ENCODE peak calls at places on chromosomes 4 and X, in nine cellular contexts. C, U, W, S, N, Y, D, Z and H are unnamed samples.

GRCh38 chr4:3371038-3371437 is 70.7 kb upstream of the HGFAC start:
- DNase-seq in C (no peak), U (peak; percentile 7), W (peak; percentile 30), S (peak; percentile 52), N (no peak), Y (no peak), D (no peak), Z (no peak), H (no peak)

GRCh38 chr4:125398263-125398662 is 83.5 kb downstream of the FAT4 start:
- DNase-seq in C (no peak), U (no peak), W (no peak), S (no peak), N (no peak), Y (no peak), D (no peak), Z (no peak), H (no peak)

GRCh38 chrX:39983715-39984114 is 114.0 kb downstream of the BCOR start:
- DNase-seq in C (no peak), U (no peak), W (peak; percentile 36), S (no peak), N (no peak), Y (no peak), D (no peak), Z (no peak), H (peak; percentile 68)

GRCh38 chr4:86556791-86557415 is 37.2 kb upstream of the PTPN13 start:
- DNase-seq in C (no peak), U (no peak), W (peak; percentile 35), S (no peak), N (no peak), Y (no peak), D (no peak), Z (no peak), H (peak; percentile 39)

GRCh38 chrX:35439692-35440091 is 358.4 kb upstream of the MAGEB16 start:
- DNase-seq in C (no peak), U (no peak), W (no peak), S (no peak), N (no peak), Y (no peak), D (no peak), Z (no peak), H (peak; percentile 22)

GRCh38 chr4:76058888-76059426 is 15.6 kb upstream of the ART3 start:
- DNase-seq in C (no peak), U (no peak), W (no peak), S (no peak), N (no peak), Y (no peak), D (no peak), Z (no peak), H (peak; percentile 57)

GRCh38 chr4:88318751-88319350 is 34.5 kb upstream of the PPM1K start:
- DNase-seq in C (no peak), U (no peak), W (no peak), S (no peak), N (no peak), Y (no peak), D (no peak), Z (no peak), H (peak; percentile 75)

GRCh38 chrX:138710311-138710791 is 1.2 kb downstream of the FGF13 start:
- DNase-seq in C (peak; percentile 5), U (no peak), W (no peak), S (no peak), N (no peak), Y (no peak), D (peak; percentile 12), Z (no peak), H (no peak)

GRCh38 chr4:159103406-159104131 is 690 bp downstream of the RAPGEF2 start:
- DNase-seq in C (peak; percentile 70), U (peak; percentile 71), W (peak; percentile 52), S (peak; percentile 49), N (peak; percentile 60), Y (peak; percentile 81), D (peak; percentile 52), Z (peak; percentile 70), H (no peak)

GRCh38 chr4:20249333-20249732 is 2.4 kb upstream of the SLIT2 start:
- DNase-seq in C (no peak), U (no peak), W (peak; percentile 71), S (no peak), N (no peak), Y (no peak), D (no peak), Z (no peak), H (peak; percentile 47)
- TF ChIP-seq CTCF in C (peak; percentile 51), U (no peak), W (peak; percentile 60), S (peak; percentile 40), N (peak; percentile 49), Y (peak; percentile 35), D (no peak), Z (no peak), H (peak; percentile 41)

GRCh38 chr4:46648088-46648744 is 258.3 kb upstream of the GABRA2 start:
- DNase-seq in C (no peak), U (peak; percentile 21), W (peak; percentile 1), S (peak; percentile 87), N (peak; percentile 63), Y (no peak), D (peak; percentile 63), Z (no peak), H (peak; percentile 29)
- TF ChIP-seq CTCF in C (no peak), U (peak; percentile 68), W (peak; percentile 46), S (peak; percentile 93), N (peak; percentile 94), Y (peak; percentile 20), D (peak; percentile 63), Z (no peak), H (peak; percentile 23)

GRCh38 chr4:155758500-155759371 is at the start of gene GUCY1B1:
- DNase-seq in C (peak; percentile 97), U (peak; percentile 96), W (peak; percentile 92), S (peak; percentile 95), N (peak; percentile 95), Y (peak; percentile 96), D (peak; percentile 95), Z (peak; percentile 97), H (peak; percentile 84)

GRCh38 chr4:155761916-155762315 is 3.1 kb downstream of the GUCY1B1 start:
- DNase-seq in C (no peak), U (no peak), W (peak; percentile 15), S (no peak), N (no peak), Y (no peak), D (no peak), Z (no peak), H (no peak)

GRCh38 chr4:155757745-155758265 is 1.0 kb upstream of the GUCY1B1 start:
- DNase-seq in C (no peak), U (no peak), W (no peak), S (no peak), N (no peak), Y (no peak), D (no peak), Z (no peak), H (no peak)

GRCh38 chr4:155761047-155761446 is 2.2 kb downstream of the GUCY1B1 start:
- DNase-seq in C (no peak), U (no peak), W (no peak), S (no peak), N (no peak), Y (no peak), D (no peak), Z (no peak), H (no peak)

GRCh38 chr4:155759372-155760252 is 791 bp downstream of the GUCY1B1 start:
- DNase-seq in C (peak; percentile 86), U (peak; percentile 80), W (no peak), S (peak; percentile 58), N (peak; percentile 77), Y (peak; percentile 79), D (peak; percentile 50), Z (peak; percentile 86), H (no peak)
- TF ChIP-seq CTCF in C (peak; percentile 46), U (no peak), W (no peak), S (no peak), N (no peak), Y (peak; percentile 14), D (no peak), Z (no peak), H (no peak)

GRCh38 chr4:139619644-139620043 is 46.0 kb upstream of the MGST2 start:
- DNase-seq in C (no peak), U (peak; percentile 25), W (no peak), S (peak; percentile 79), N (peak; percentile 22), Y (no peak), D (no peak), Z (no peak), H (peak; percentile 43)
- TF ChIP-seq CTCF in C (peak; percentile 56), U (peak; percentile 41), W (peak; percentile 62), S (peak; percentile 74), N (peak; percentile 70), Y (peak; percentile 47), D (peak; percentile 40), Z (no peak), H (peak; percentile 61)

GRCh38 chr4:15501941-15502340 is 32.3 kb downstream of the CC2D2A start:
- DNase-seq in C (no peak), U (no peak), W (no peak), S (peak; percentile 50), N (no peak), Y (no peak), D (no peak), Z (no peak), H (no peak)
- TF ChIP-seq CTCF in C (no peak), U (no peak), W (no peak), S (no peak), N (no peak), Y (no peak), D (no peak), Z (no peak), H (no peak)